ENCODE peak calls at places on chromosomes 2 and 18, in four cellular contexts. X is IMR-90; T is cardiac muscle cell; N is effector memory CD4-positive, alpha-beta T cell. G is an unnamed sample. For H3K4me1 and H3K27me3, the result is how much of the 10 kb centered on the place peaks cover.

GRCh38 chr18:50853863-50854271 is 25.1 kb upstream of the ME2 start:
- DNase-seq in X (peak), T (peak), N (no peak), G (no peak)

GRCh38 chr18:48290162-48290926 is 118.8 kb downstream of the ZBTB7C start:
- DNase-seq in X (no peak), T (no peak), N (no peak), G (no peak)

GRCh38 chr2:74602553-74603281 is 45.4 kb downstream of the M1AP start:
- DNase-seq in X (peak), T (peak), N (no peak), G (no peak)

GRCh38 chr18:8706981-8707940 is 1.9 kb downstream of the MTCL1 start:
- DNase-seq in X (peak), T (peak), N (no peak), G (peak)

GRCh38 chr2:112880696-112881095 is 30.3 kb upstream of the IL37 start:
- DNase-seq in X (peak), T (peak), N (no peak), G (no peak)

GRCh38 chr18:22549260-22549937 is 131.7 kb upstream of the CTAGE1 start:
- DNase-seq in X (no peak), T (no peak), N (no peak), G (no peak)

GRCh38 chr2:176648691-176649297 is 379.6 kb downstream of the MTX2 start:
- DNase-seq in X (no peak), T (no peak), N (no peak), G (no peak)

GRCh38 chr18:3124822-3125221 is 94.9 kb downstream of the MYOM1 start:
- DNase-seq in X (no peak), T (no peak), N (no peak), G (no peak)

GRCh38 chr2:46239847-46240181 is 57.4 kb upstream of the EPAS1 start:
- DNase-seq in X (no peak), T (no peak), N (peak), G (no peak)

GRCh38 chr2:49044265-49044664 is 110.0 kb downstream of the FSHR start:
- DNase-seq in X (no peak), T (no peak), N (no peak), G (no peak)

GRCh38 chr2:150133623-150134022 is 353.8 kb downstream of the RND3 start:
- DNase-seq in X (peak), T (peak), N (no peak), G (peak)

GRCh38 chr2:234497592-234498023 is 727 bp upstream of the ARL4C start:
- DNase-seq in X (no peak), T (no peak), N (no peak), G (no peak)

GRCh38 chr2:133040175-133040574 is 370.2 kb upstream of the LYPD1 start:
- DNase-seq in X (peak), T (no peak), N (no peak), G (no peak)

GRCh38 chr2:225056330-225057073 is 14.2 kb upstream of the DOCK10 start:
- DNase-seq in X (peak), T (no peak), N (no peak), G (no peak)

GRCh38 chr2:18209934-18210639 is 331.6 kb downstream of the KCNS3 start:
- DNase-seq in X (peak), T (peak), N (no peak), G (peak)

GRCh38 chr2:26011990-26012856 is 21.7 kb upstream of the RAB10 start:
- DNase-seq in X (peak), T (peak), N (no peak), G (peak)

GRCh38 chr2:186503827-186504606 is 18.0 kb downstream of the ZC3H15 start:
- DNase-seq in X (peak), T (peak), N (no peak), G (no peak)

GRCh38 chr2:167758292-167758691 is 489.1 kb downstream of the STK39 start:
- DNase-seq in X (no peak), T (no peak), N (no peak), G (no peak)
- H3K4me1 ChIP-seq in X (under half), T (under half), N (under half), G (under half)

DNA sequence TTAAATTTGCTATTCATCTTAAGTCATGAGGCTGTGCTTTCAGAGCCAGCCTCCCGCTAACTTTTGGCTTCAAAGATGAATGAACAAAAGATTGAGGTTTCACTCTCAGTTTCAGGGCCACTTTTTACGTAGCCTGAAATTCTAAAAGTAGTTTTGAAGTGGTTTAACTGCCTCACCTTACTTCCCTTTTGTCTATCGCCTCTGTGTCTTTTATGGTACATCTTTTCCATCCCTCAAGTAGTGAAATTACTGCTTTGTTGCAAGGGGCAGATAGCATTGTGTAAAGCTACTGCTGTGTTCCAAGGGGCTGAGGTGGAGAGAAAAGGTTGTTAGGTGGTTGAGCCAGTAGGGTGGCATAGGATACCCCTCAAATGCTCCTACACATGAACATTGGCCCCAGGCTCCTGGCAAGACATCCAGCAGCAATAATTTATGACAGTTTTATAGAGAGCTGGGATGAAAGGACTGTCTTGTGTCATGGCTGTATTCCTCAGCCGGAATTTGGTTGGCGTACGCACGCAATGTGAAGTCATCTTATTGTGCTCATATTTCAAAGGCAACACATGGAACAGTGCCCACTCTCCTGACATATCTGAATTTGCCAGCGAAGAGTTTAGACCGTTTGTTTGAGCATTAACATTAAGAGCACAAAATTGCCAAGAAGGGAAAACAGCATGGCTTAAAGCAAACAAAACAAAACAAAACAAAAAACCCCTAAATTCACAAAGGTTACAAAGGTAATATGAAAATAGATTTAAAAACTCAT is 32.2 kb downstream of the QPCT start:
- DNase-seq in X (peak), T (peak), N (no peak), G (no peak)
- H3K27me3 ChIP-seq in X (under half), T (under half), N (under half), G (under half)

GRCh38 chr18:44741551-44741950 is 60.9 kb downstream of the SETBP1 start:
- DNase-seq in X (no peak), T (no peak), N (no peak), G (no peak)
- H3K4me3 ChIP-seq in X (no peak), T (no peak), N (no peak), G (no peak)

GRCh38 chr2:37589298-37589697 is 82.1 kb downstream of the CDC42EP3 start:
- DNase-seq in X (peak), T (no peak), N (no peak), G (no peak)
- H3K4me1 ChIP-seq in X (under half), T (under half), N (under half), G (under half)

GRCh38 chr18:34219651-34220050 is 5.1 kb downstream of the NOL4 start:
- DNase-seq in X (no peak), T (no peak), N (no peak), G (no peak)
- H3K27me3 ChIP-seq in X (under half), T (half or more), N (under half), G (half or more)

GRCh38 chr2:187580462-187581124 is 26.4 kb upstream of the TFPI start:
- DNase-seq in X (peak), T (peak), N (no peak), G (peak)
- H3K4me3 ChIP-seq in X (peak), T (no peak), N (no peak), G (no peak)